ENCODE peak calls at places on chromosome 1, in four cellular contexts. B, D, V and P are unnamed samples. For H3K4me1, the result is how much of the 10 kb centered on the place peaks cover.

GRCh38 chr1:37037675-37038074 is 3.4 kb upstream of the GRIK3 start:
- DNase-seq in D (no peak), V (no peak), B (no peak), P (peak)

GRCh38 chr1:154859786-154860153 is 10.3 kb downstream of the KCNN3 start:
- DNase-seq in V (no peak), D (no peak), B (peak), P (no peak)

GRCh38 chr1:167790117-167790516 is 68.3 kb downstream of the MPZL1 start:
- DNase-seq in B (no peak), V (peak), D (no peak), P (no peak)

GRCh38 chr1:1291611-1292441 is 11.6 kb downstream of the SCNN1D start:
- DNase-seq in D (peak), B (peak), V (peak), P (peak)

GRCh38 chr1:204153667-204154066 is 1.8 kb upstream of the ETNK2 start:
- DNase-seq in B (no peak), D (no peak), V (no peak), P (no peak)

GRCh38 chr1:21904725-21905520 is 32.2 kb downstream of the HSPG2 start:
- DNase-seq in D (peak), B (no peak), V (peak), P (no peak)

GRCh38 chr1:11337536-11338350 is 64.7 kb downstream of the UBIAD1 start:
- DNase-seq in V (peak), D (peak), B (peak), P (peak)

GRCh38 chr1:15046487-15047165 is 106.9 kb upstream of the TMEM51 start:
- DNase-seq in D (peak), V (peak), B (peak), P (peak)

GRCh38 chr1:30879940-30880339 is 28.6 kb downstream of the SDC3 start:
- DNase-seq in B (no peak), V (no peak), D (peak), P (peak)

GRCh38 chr1:10399487-10399917 is 638 bp downstream of the PGD start:
- DNase-seq in V (no peak), B (no peak), D (peak), P (no peak)

GRCh38 chr1:6111571-6111970 is 65.9 kb downstream of the KCNAB2 start:
- DNase-seq in D (no peak), V (no peak), B (no peak), P (no peak)

GRCh38 chr1:182205378-182206022 is 144.0 kb upstream of the ZNF648 start:
- DNase-seq in V (no peak), B (no peak), D (peak), P (no peak)

GRCh38 chr1:25642710-25643109 is 26.1 kb downstream of the MAN1C1 start:
- DNase-seq in D (no peak), B (peak), V (no peak), P (no peak)

GRCh38 chr1:190367200-190367599 is 110.5 kb downstream of the BRINP3 start:
- DNase-seq in V (no peak), B (no peak), D (no peak), P (no peak)

GRCh38 chr1:100107696-100108095 is 25.0 kb downstream of the SASS6 start:
- DNase-seq in B (no peak), V (no peak), D (no peak), P (no peak)

GRCh38 chr1:226104671-226105121 is 42.2 kb downstream of the H3-3A start:
- DNase-seq in D (no peak), V (no peak), B (no peak), P (no peak)

GRCh38 chr1:35660581-35661473 is 19.5 kb upstream of the PSMB2 start:
- DNase-seq in D (peak), B (no peak), V (no peak), P (peak)

GRCh38 chr1:55575571-55576279 is 360.6 kb upstream of the USP24 start:
- DNase-seq in B (no peak), D (no peak), V (no peak), P (no peak)

DNA sequence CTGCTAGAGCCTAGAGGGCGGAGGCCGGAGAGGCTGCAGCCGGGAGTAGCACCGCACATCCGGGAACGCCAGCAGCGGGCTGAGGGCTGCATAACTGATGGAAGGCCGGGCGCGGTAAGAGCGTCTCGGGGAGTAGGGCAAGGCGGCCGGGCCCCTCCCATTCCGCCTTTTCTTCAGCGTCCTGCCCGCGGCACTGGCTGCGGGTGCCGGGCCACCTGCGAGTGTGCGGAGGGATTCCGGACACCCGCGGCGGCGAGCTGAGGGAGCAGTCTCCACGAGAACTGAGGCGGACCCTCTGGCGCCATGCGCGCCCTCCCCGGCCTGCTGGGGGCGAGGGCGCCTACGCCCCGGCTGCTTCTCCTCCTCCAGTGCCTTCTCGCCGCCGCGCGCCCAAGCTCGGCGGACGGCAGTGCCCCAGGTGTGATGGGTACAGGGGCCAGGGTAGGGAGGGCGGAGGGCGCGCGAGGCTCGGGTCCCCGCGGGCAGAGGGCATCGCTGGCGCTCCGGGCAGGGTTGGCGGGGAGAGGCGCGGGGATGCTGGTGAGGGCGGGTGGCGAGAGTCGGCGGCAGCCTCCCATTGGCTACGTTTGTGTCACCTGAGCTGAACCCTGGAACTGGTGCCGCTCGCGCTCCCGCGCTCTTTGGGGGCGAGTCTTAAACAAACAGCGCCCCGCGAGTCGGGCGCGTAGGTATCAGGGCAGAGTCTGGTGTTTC is 334.4 kb downstream of the SRGAP2C start:
- DNase-seq in B (peak), D (peak), V (peak), P (peak)
- TF ChIP-seq EZH2 in B (no peak), D (no peak), V (no peak), P (no peak)

DNA sequence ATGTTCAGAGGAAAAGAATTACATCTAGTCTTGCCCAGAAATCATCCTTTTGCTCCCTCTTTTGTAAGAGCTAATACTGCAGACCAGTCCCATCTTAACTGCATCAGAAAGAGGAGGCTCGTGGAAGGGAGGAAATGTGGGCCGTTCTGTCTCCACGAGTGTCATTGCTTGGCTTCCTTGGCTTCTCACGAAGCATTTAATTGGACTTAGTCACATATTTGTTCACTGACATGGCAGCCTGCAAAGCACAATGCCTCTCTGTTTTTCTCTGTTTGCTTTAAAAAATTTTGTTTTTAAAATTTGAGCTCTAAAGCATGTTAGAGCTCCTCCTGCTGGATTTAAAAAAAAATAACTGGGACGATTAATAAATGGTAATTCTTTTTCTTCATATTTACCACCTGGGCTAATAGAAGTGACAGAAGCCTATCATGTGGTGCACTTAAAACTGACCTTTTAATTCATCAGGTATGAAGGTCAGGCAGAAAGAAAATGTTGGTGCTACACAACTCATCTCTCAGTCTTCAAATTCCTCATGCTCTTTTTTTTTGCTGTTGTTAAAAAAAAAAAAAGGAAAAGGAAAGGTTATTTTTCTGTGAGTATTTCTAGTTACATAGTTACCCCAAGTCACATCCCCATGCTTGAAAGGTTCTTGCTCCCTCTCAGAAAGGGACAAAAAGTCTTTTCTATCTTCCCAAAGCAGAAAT is 21.0 kb upstream of the C1orf105 start:
- DNase-seq in D (peak), V (peak), B (peak), P (peak)
- H2AFZ ChIP-seq in D (peak), V (no peak), B (no peak), P (peak)

DNA sequence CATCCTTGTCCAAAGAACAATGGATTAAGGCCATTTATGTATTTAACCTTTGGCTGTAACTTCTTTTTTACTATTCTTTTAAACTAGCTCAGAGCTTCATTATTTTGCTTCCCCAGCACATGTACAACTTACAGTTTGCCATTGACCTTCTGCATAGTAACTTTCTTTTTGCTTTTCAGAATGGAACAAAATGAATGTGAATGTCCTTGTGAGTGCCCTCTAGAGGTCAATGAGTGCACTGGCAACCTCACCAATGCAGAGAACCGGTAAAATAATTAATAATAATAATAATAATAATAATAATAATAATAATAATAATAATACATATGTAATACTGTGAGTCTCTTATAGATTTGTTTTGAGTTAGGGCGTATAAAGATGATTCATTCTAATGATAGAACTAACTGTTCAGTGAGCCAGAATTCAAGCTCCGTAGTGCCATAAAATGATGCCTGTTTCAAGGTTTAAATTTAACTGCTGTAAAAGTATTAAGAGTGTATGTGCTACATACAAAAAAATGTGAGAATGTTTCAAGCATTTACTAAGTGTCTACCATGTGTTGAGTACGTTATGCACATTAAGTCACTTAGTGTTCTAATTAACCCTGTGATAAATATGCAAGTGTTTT is 69.0 kb upstream of the RAVER2 start:
- DNase-seq in B (peak), D (peak), V (no peak), P (peak)
- H3K4me1 ChIP-seq in B (under half), D (under half), V (under half), P (under half)

DNA sequence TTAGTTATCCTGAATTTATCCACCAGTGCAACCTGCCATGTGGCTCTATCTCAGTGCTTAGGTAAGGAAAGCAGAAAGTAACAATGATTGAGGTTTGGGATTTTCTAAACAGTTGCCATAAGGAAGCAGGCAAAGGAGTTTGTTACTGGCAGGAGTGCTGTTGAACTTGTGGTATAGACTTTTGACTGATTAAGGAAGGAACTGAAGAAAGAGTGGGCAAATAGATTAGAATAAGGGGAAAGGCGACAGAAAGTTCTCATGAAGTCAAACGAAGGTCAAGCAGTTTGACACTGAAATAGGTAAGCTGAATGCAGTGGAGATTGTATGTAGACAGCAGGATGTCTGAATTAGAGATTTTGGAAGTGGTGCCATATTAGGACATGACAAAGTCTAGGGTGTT is 24.2 kb upstream of the CR2 start:
- DNase-seq in V (no peak), B (no peak), D (no peak), P (no peak)
- TF ChIP-seq EZH2 in V (no peak), B (no peak), D (no peak), P (no peak)

GRCh38 chr1:12478612-12478985 is 139.4 kb downstream of the DHRS3 start:
- DNase-seq in V (peak), D (no peak), B (no peak), P (no peak)
- H2AFZ ChIP-seq in V (no peak), D (no peak), B (no peak), P (no peak)

DNA sequence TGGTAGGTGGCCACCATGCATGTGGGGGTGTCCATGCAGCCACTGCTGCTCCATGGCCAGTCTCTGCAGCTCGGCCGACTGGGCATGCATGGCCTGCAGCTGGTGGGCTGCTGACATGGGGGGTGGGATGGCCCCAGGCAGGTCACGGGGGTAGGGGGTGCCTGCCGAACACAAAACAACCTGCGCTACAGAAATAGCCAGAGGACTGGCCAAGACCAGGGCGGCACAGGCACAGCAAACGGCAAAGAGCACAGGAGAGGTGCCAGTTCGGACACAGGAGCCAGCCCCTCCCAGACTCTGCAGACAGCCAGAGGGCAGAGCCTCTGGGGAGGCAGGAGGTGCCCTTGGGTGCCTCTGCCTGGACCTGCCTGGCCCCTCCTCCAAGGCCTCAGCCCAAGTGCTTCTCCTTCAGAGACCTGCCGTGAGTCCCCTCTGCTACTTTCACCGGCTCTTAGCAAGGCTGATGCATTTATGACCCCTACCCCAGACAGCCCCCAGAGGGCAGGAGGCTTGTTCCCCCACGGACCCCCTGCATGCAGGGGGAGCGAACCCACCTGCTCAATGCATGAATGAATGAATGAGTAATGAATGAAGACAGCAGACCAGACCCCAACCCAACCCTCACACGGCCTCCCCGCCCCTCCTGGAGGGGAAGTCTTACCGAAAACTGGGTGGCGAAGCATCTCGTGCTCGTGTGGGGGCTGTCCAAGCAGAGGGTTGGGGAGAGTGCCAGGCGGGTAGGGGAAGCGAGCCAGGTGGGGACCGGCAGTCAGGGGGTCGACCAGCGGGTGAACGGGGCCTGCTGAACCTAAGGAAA is 37.7 kb downstream of the SLC45A1 start:
- DNase-seq in B (no peak), D (no peak), V (no peak), P (no peak)
- H3K4me1 ChIP-seq in B (under half), D (under half), V (under half), P (under half)

DNA sequence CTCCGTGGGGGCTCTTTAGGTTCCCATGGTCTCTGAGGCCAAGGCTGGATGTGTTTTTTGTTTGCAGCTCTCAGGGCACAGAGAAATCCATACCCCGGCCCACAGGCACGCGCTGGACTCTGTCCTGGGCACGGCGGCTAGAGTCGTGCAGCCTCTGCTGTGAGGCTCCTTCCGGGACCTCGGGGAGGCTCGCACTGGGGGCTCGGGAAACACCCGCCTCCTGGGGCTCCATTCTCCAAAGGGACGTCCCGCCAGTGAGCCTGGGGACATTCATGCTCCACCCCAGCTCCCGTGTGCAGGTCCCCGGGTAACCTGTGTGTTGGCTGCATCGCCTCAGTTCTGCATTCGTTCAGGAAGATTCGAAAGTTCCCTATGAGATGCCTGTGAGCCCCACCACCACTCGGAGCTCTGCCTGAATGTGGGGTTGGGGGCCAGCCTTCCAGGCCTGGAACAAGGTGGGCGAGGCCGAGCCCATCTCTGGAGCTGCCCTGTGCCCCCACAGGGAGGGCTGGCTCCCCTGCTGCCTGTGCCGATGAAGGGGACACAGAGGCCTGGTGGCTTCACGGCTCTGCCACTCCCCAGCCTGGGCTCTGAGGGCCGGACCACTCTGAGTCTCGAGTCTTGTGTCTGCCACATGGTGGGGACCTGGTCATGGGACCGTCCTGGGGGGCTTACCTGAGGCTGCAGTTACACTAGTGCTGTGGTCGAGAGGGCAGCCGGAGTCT is 182.0 kb upstream of the ARHGEF16 start:
- DNase-seq in D (no peak), V (no peak), B (no peak), P (no peak)
- TF ChIP-seq EZH2 in D (no peak), V (no peak), B (no peak), P (no peak)